ENCODE peak calls at places on chromosomes 16 and 17, in six cellular contexts. J is hepatocyte; K is PC-9; O is MM.1S; N is effector memory CD4-positive, alpha-beta T cell; Q is small intestine. F is an unnamed sample.
A peak's percentile ranks its signal among the peaks of the same experiment; 100 is the strongest.

GRCh38 chr17:62792122-62792800 is 15.9 kb downstream of the MARCHF10 start:
- DNase-seq in O (no peak), N (no peak), Q (no peak), K (peak; percentile 67), J (no peak), F (no peak)

GRCh38 chr16:85141491-85142128 is 29.3 kb upstream of the CIBAR2 start:
- DNase-seq in N (no peak), K (no peak), Q (no peak), O (no peak), J (no peak), F (no peak)

GRCh38 chr17:16398270-16399267 is 16.8 kb upstream of the TRPV2 start:
- DNase-seq in N (no peak), Q (no peak), K (peak; percentile 75), O (no peak), J (no peak), F (no peak)

GRCh38 chr16:63337264-63337663 is 1301.0 kb upstream of the CDH8 start:
- DNase-seq in K (no peak), Q (no peak), N (no peak), O (no peak), J (no peak), F (no peak)

GRCh38 chr16:67277294-67277998 is 1.9 kb upstream of the PLEKHG4 start:
- DNase-seq in K (peak; percentile 91), Q (no peak), J (peak; percentile 83), N (no peak), O (no peak), F (no peak)

GRCh38 chr17:81741594-81742452 is 29.7 kb downstream of the SLC25A10 start:
- DNase-seq in K (no peak), N (no peak), Q (no peak), J (no peak), O (no peak), F (no peak)

GRCh38 chr17:74332763-74333220 is 6.8 kb downstream of the KIF19 start:
- DNase-seq in O (no peak), J (peak; percentile 48), K (no peak), Q (peak; percentile 36), N (no peak), F (no peak)

GRCh38 chr17:15431201-15431600 is 36.2 kb downstream of the CDRT4 start:
- DNase-seq in N (no peak), Q (no peak), K (no peak), O (no peak), J (peak; percentile 83), F (no peak)

GRCh38 chr17:39663688-39664580 is 1.2 kb upstream of the TCAP start:
- DNase-seq in O (no peak), K (peak; percentile 74), N (no peak), J (peak; percentile 70), Q (peak; percentile 81), F (no peak)

GRCh38 chr17:47604268-47604927 is 45.3 kb upstream of the KPNB1 start:
- DNase-seq in K (no peak), Q (no peak), N (no peak), O (peak; percentile 63), J (no peak), F (no peak)

GRCh38 chr16:81843243-81843582 is 64.1 kb downstream of the PLCG2 start:
- DNase-seq in N (no peak), O (no peak), Q (no peak), K (no peak), J (no peak), F (no peak)

GRCh38 chr16:59478806-59479205 is 744.7 kb upstream of the GOT2 start:
- DNase-seq in N (no peak), O (no peak), K (no peak), J (no peak), Q (no peak), F (no peak)

GRCh38 chr17:35627417-35627816 is 40.3 kb downstream of the AP2B1 start:
- DNase-seq in N (no peak), O (no peak), J (peak; percentile 27), Q (peak; percentile 47), K (no peak), F (no peak)

GRCh38 chr17:73420897-73421296 is 109.1 kb upstream of the CDC42EP4 start:
- DNase-seq in N (no peak), K (peak; percentile 16), Q (no peak), O (no peak), J (no peak), F (no peak)

DNA sequence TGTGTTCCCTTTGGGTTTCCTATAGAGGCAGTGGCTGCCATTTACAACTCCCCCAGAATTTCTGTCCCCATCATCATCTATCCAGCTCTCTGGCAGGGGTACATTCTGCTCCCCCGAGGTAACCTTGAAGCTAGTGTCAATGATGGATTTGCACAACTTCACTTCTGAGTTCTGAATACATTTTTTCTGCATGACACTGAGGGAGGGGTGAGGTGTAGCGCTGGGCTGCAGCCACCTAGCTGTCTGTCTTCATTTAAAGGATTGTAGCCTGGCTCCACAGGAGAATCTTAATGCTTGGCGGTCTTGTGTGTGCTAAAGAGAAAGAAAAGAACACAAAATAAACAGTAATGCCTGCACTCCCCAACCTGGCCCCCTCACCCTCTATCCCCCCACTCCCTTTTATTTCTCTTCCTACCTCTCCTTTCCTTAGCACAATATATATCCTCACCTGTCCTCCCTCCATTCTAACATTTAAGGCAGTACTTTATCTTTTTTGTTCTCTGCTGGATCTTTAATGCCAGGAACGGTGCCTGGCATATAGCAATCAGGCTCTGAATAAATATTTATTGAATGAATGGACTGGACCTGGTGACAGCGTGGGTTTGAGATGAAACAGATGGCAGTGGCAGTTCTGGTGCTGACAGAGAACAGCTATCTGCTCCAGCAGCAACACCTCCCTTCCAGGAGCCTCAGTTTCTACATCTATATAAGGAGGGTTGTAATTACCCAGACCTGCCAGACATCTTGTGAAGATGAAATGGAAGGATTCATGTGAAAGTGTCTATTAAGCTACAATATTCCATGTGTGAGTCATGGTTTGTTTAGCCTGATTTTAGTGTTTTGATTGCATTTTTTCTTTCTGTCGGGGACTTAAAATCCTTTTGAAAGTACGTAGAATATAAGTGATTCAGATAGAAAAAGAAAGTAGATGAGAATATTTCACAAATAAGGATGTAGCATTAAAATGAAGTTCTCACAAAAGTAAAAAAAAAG is 163.6 kb upstream of the CDH11 start:
- DNase-seq in K (no peak), J (peak; percentile 22), O (no peak), N (no peak), Q (no peak), F (no peak)
- H3K27ac ChIP-seq in K (no peak overlapping the region), J (peak overlapping the region; percentile 11), O (no peak overlapping the region), N (no peak overlapping the region), Q (no peak overlapping the region), F (no peak overlapping the region)

GRCh38 chr16:73056911-73057310 is 9.0 kb upstream of the ZFHX3 start:
- DNase-seq in J (peak; percentile 10), Q (no peak), N (no peak), O (no peak), K (no peak), F (no peak)
- H3K27me3 ChIP-seq in J (peaks cover 23% of the 10 kb centered on the region), Q (no peaks in the 10 kb centered on the region), N (peaks cover 8% of the 10 kb centered on the region), O (peaks cover 3% of the 10 kb centered on the region), K (no peaks in the 10 kb centered on the region), F (peaks cover 4% of the 10 kb centered on the region)

DNA sequence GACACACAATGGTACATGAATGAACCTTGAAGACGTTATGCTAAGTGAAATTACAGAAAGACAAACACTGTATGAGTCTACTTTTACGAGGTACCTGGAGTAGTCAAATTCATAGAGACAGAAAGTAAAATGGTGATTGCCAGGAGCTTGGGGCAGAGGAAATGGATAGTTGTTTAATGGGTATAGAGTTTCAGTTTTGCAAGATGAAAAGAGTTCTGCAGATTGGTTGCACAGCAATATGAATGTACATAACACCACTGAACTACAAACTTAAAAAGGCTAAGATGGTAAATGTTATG is 8.6 kb upstream of the PRKCB start:
- DNase-seq in O (peak; percentile 41), K (no peak), N (no peak), Q (no peak), J (no peak), F (no peak)
- H3K4me1 ChIP-seq in O (peaks cover 13% of the 10 kb centered on the region), K (no peaks in the 10 kb centered on the region), N (peaks cover 21% of the 10 kb centered on the region), Q (no peaks in the 10 kb centered on the region), J (no peaks in the 10 kb centered on the region), F (peaks cover 23% of the 10 kb centered on the region)

DNA sequence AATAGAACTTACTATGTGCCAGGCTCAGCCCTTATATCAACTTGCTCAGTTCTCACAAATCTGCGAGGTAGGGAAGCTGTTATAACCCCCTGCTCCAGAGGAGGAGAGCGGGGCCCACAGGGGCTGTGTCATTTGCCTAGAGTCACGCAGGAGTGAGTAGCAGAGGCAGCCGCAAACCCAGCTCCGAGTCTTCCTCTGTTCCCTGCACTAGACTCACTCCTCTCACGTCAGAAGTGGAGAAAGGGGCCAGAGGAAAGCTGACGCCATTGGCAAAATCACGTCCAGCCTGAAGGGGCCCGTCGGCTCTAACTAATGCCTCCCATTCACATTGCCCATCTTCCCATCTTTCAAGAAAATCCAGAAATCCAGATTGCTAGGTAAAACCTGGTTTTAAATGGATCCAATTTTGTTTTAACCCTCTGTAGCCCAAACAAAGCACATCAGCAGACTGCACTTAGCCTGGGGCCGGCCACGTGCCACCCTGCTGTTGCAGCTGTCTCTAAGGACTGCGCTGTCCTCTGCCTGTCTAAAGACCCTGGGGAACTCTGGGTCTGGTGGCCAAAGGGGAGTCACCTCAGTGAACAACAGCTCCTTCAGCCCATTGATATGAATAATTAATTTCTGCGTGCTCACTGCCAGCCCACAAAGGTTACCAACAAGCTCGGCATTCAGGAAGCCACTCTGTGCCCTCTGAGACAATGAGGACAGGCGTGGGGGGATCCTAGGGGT is 36.6 kb upstream of the ABR start:
- DNase-seq in N (no peak), O (no peak), Q (no peak), J (no peak), K (no peak), F (no peak)
- H3K27ac ChIP-seq in N (no peak overlapping the region), O (no peak overlapping the region), Q (no peak overlapping the region), J (peak overlapping the region; percentile 29), K (no peak overlapping the region), F (no peak overlapping the region)

GRCh38 chr16:86568677-86569623 is 2.3 kb downstream of the FOXC2 start:
- DNase-seq in K (no peak), J (no peak), Q (no peak), N (no peak), O (no peak), F (no peak)
- H3K27me3 ChIP-seq in K (peaks cover 69% of the 10 kb centered on the region), J (peaks cover 87% of the 10 kb centered on the region), Q (peaks cover 50% of the 10 kb centered on the region), N (peaks cover 53% of the 10 kb centered on the region), O (peaks cover 67% of the 10 kb centered on the region), F (peaks cover 21% of the 10 kb centered on the region)

F was measured in naive thymus-derived CD4-positive, alpha-beta T cell.